ENCODE peak calls at places on chromosomes 7 and 10, in seven cellular contexts. N is DMS79; R is psoas muscle; K is AG04449; E is activated CD8-positive, alpha-beta memory T cell treated with anti-CD3 and anti-CD28 coated beads for 48 hours; Z is fibroblast of the aortic adventitia; J is ovary. X is an unnamed sample.

GRCh38 chr7:33334349-33334748 is 205.0 kb downstream of the BBS9 start:
- DNase-seq in N (no peak), R (no peak), K (no peak), E (no peak), Z (peak), J (no peak), X (peak)

GRCh38 chr10:1368772-1369171 is 312.6 kb downstream of the WDR37 start:
- DNase-seq in N (no peak), R (no peak), K (no peak), E (no peak), Z (no peak), J (no peak), X (no peak)

GRCh38 chr7:129041142-129041928 is 13.6 kb downstream of the TNPO3 start:
- DNase-seq in N (no peak), R (no peak), K (no peak), E (no peak), Z (no peak), J (no peak), X (no peak)

GRCh38 chr10:17547026-17547425 is 70.1 kb downstream of the HACD1 start:
- DNase-seq in N (no peak), R (no peak), K (no peak), E (no peak), Z (peak), J (no peak), X (no peak)

GRCh38 chr10:45008524-45009161 is 7.9 kb downstream of the ZNF22 start:
- DNase-seq in N (peak), R (no peak), K (peak), E (no peak), Z (peak), J (peak), X (peak)

GRCh38 chr7:18520450-18521235 is 25.1 kb downstream of the HDAC9 start:
- DNase-seq in N (no peak), R (no peak), K (peak), E (no peak), Z (peak), J (no peak), X (no peak)

GRCh38 chr7:70833726-70834125 is 298.2 kb upstream of the GALNT17 start:
- DNase-seq in N (no peak), R (no peak), K (no peak), E (no peak), Z (peak), J (no peak), X (no peak)

GRCh38 chr10:60073781-60074656 is 167.7 kb upstream of the CCDC6 start:
- DNase-seq in N (no peak), R (no peak), K (no peak), E (no peak), Z (no peak), J (no peak), X (no peak)

GRCh38 chr10:95552680-95553342 is 8.4 kb downstream of the SORBS1 start:
- DNase-seq in N (no peak), R (no peak), K (no peak), E (no peak), Z (no peak), J (no peak), X (no peak)

GRCh38 chr7:100033526-100033925 is 16.0 kb upstream of the ZSCAN21 start:
- DNase-seq in N (no peak), R (no peak), K (no peak), E (no peak), Z (no peak), J (no peak), X (no peak)

GRCh38 chr7:116561697-116562483 is 37.1 kb downstream of the CAV1 start:
- DNase-seq in N (no peak), R (peak), K (no peak), E (no peak), Z (peak), J (peak), X (no peak)

GRCh38 chr10:9999627-10000026 is 1018.0 kb upstream of the CELF2 start:
- DNase-seq in N (no peak), R (no peak), K (no peak), E (no peak), Z (no peak), J (no peak), X (no peak)

GRCh38 chr7:68573271-68574000 is 1024.8 kb upstream of the AUTS2 start:
- DNase-seq in N (no peak), R (no peak), K (no peak), E (no peak), Z (no peak), J (no peak), X (no peak)

GRCh38 chr10:4586756-4587155 is 239.3 kb upstream of the AKR1E2 start:
- DNase-seq in N (no peak), R (no peak), K (no peak), E (no peak), Z (peak), J (no peak), X (no peak)

GRCh38 chr7:26534649-26535482 is 243.2 kb downstream of the SNX10 start:
- DNase-seq in N (peak), R (no peak), K (no peak), E (no peak), Z (no peak), J (no peak), X (no peak)

GRCh38 chr7:116445447-116445846 is 54.1 kb upstream of the CAV2 start:
- DNase-seq in N (no peak), R (no peak), K (no peak), E (no peak), Z (no peak), J (no peak), X (no peak)

GRCh38 chr7:90271753-90272152 is 26.8 kb downstream of the CFAP69 start:
- DNase-seq in N (no peak), R (no peak), K (peak), E (no peak), Z (peak), J (no peak), X (no peak)

GRCh38 chr10:53808677-53809076 is 992.4 kb downstream of the PCDH15 start:
- DNase-seq in N (no peak), R (no peak), K (no peak), E (no peak), Z (no peak), J (no peak), X (no peak)

GRCh38 chr7:27193335-27194001 is 6.4 kb downstream of the HOXA13 start:
- DNase-seq in N (no peak), R (no peak), K (no peak), E (no peak), Z (no peak), J (no peak), X (no peak)

GRCh38 chr10:23994459-23995046 is 214.4 kb upstream of the KIAA1217 start:
- DNase-seq in N (no peak), R (peak), K (peak), E (no peak), Z (peak), J (peak), X (peak)

GRCh38 chr7:138024765-138025164 is 22.9 kb upstream of the CREB3L2 start:
- DNase-seq in N (no peak), R (no peak), K (no peak), E (no peak), Z (no peak), J (no peak), X (no peak)

GRCh38 chr7:141027043-141027442 is 12.3 kb upstream of the MRPS33 start:
- DNase-seq in N (no peak), R (no peak), K (no peak), E (no peak), Z (no peak), J (no peak), X (no peak)

X was measured in NCI-H1694 treated with DMSO at 0.1 percent for 48 hours.